ENCODE peak calls at places on chromosomes 1 and 21, in nine cellular contexts. One of them, this sample, is unnamed.

GRCh38 chr1:181033799-181034391 is at the start of gene MR1:
- DNase-seq in lower lobe of right lung: no peak
- DNase-seq in GM23338: peak
- DNase-seq in IMR-90: peak
- DNase-seq in fibroblast of the aortic adventitia: peak
- DNase-seq in nephron progenitor cell: no peak
- DNase-seq in mammary epithelial cell: peak
- DNase-seq in GM20000: peak
- DNase-seq in fibroblast of lung: peak
- DNase-seq in this sample: no peak

GRCh38 chr1:207644479-207644851 is 468 bp upstream of the CR1L start:
- DNase-seq in lower lobe of right lung: no peak
- DNase-seq in GM23338: no peak
- DNase-seq in IMR-90: no peak
- DNase-seq in fibroblast of the aortic adventitia: no peak
- DNase-seq in nephron progenitor cell: no peak
- DNase-seq in mammary epithelial cell: no peak
- DNase-seq in GM20000: no peak
- DNase-seq in fibroblast of lung: no peak
- DNase-seq in this sample: no peak

GRCh38 chr1:57206038-57206437 is 217.8 kb downstream of the DAB1 start:
- DNase-seq in lower lobe of right lung: no peak
- DNase-seq in GM23338: peak
- DNase-seq in IMR-90: no peak
- DNase-seq in fibroblast of the aortic adventitia: peak
- DNase-seq in nephron progenitor cell: no peak
- DNase-seq in mammary epithelial cell: no peak
- DNase-seq in GM20000: no peak
- DNase-seq in fibroblast of lung: peak
- DNase-seq in this sample: no peak

GRCh38 chr1:43525995-43526394 is 4.7 kb upstream of the PTPRF start:
- DNase-seq in lower lobe of right lung: no peak
- DNase-seq in GM23338: no peak
- DNase-seq in IMR-90: peak
- DNase-seq in fibroblast of the aortic adventitia: peak
- DNase-seq in nephron progenitor cell: no peak
- DNase-seq in mammary epithelial cell: peak
- DNase-seq in GM20000: no peak
- DNase-seq in fibroblast of lung: peak
- DNase-seq in this sample: no peak

GRCh38 chr21:37737497-37737896 is 178.8 kb downstream of the KCNJ6 start:
- DNase-seq in lower lobe of right lung: no peak
- DNase-seq in GM23338: no peak
- DNase-seq in IMR-90: no peak
- DNase-seq in fibroblast of the aortic adventitia: no peak
- DNase-seq in nephron progenitor cell: no peak
- DNase-seq in mammary epithelial cell: no peak
- DNase-seq in GM20000: no peak
- DNase-seq in fibroblast of lung: no peak
- DNase-seq in this sample: no peak

GRCh38 chr1:59788825-59789224 is 25.9 kb upstream of the HOOK1 start:
- DNase-seq in lower lobe of right lung: no peak
- DNase-seq in GM23338: no peak
- DNase-seq in IMR-90: no peak
- DNase-seq in fibroblast of the aortic adventitia: no peak
- DNase-seq in nephron progenitor cell: no peak
- DNase-seq in mammary epithelial cell: peak
- DNase-seq in GM20000: no peak
- DNase-seq in fibroblast of lung: no peak
- DNase-seq in this sample: no peak

GRCh38 chr1:211155040-211155439 is 21.1 kb upstream of the KCNH1 start:
- DNase-seq in lower lobe of right lung: no peak
- DNase-seq in GM23338: no peak
- DNase-seq in IMR-90: no peak
- DNase-seq in fibroblast of the aortic adventitia: no peak
- DNase-seq in nephron progenitor cell: no peak
- DNase-seq in mammary epithelial cell: no peak
- DNase-seq in GM20000: no peak
- DNase-seq in fibroblast of lung: no peak
- DNase-seq in this sample: no peak

GRCh38 chr1:14516974-14517812 is 81.3 kb upstream of the KAZN start:
- DNase-seq in lower lobe of right lung: no peak
- DNase-seq in GM23338: no peak
- DNase-seq in IMR-90: peak
- DNase-seq in fibroblast of the aortic adventitia: peak
- DNase-seq in nephron progenitor cell: no peak
- DNase-seq in mammary epithelial cell: peak
- DNase-seq in GM20000: peak
- DNase-seq in fibroblast of lung: peak
- DNase-seq in this sample: no peak

GRCh38 chr1:181324797-181325616 is 158.3 kb upstream of the CACNA1E start:
- DNase-seq in lower lobe of right lung: no peak
- DNase-seq in GM23338: no peak
- DNase-seq in IMR-90: no peak
- DNase-seq in fibroblast of the aortic adventitia: no peak
- DNase-seq in nephron progenitor cell: no peak
- DNase-seq in mammary epithelial cell: peak
- DNase-seq in GM20000: no peak
- DNase-seq in fibroblast of lung: no peak
- DNase-seq in this sample: no peak

GRCh38 chr21:27213328-27213727 is 246.4 kb upstream of the ADAMTS5 start:
- DNase-seq in lower lobe of right lung: no peak
- DNase-seq in GM23338: peak
- DNase-seq in IMR-90: peak
- DNase-seq in fibroblast of the aortic adventitia: peak
- DNase-seq in nephron progenitor cell: no peak
- DNase-seq in mammary epithelial cell: no peak
- DNase-seq in GM20000: no peak
- DNase-seq in fibroblast of lung: no peak
- DNase-seq in this sample: no peak
- TF ChIP-seq CTCF in lower lobe of right lung: no peak
- TF ChIP-seq CTCF in GM23338: peak
- TF ChIP-seq CTCF in IMR-90: peak
- TF ChIP-seq CTCF in fibroblast of the aortic adventitia: peak
- TF ChIP-seq CTCF in nephron progenitor cell: no peak
- TF ChIP-seq CTCF in mammary epithelial cell: peak
- TF ChIP-seq CTCF in GM20000: no peak
- TF ChIP-seq CTCF in fibroblast of lung: peak
- TF ChIP-seq CTCF in this sample: peak

GRCh38 chr1:36217667-36218066 is 6.6 kb upstream of the THRAP3 start:
- DNase-seq in lower lobe of right lung: no peak
- DNase-seq in GM23338: no peak
- DNase-seq in IMR-90: peak
- DNase-seq in fibroblast of the aortic adventitia: peak
- DNase-seq in nephron progenitor cell: no peak
- DNase-seq in mammary epithelial cell: peak
- DNase-seq in GM20000: no peak
- DNase-seq in fibroblast of lung: peak
- DNase-seq in this sample: no peak
- TF ChIP-seq CTCF in lower lobe of right lung: no peak
- TF ChIP-seq CTCF in GM23338: peak
- TF ChIP-seq CTCF in IMR-90: peak
- TF ChIP-seq CTCF in fibroblast of the aortic adventitia: peak
- TF ChIP-seq CTCF in nephron progenitor cell: no peak
- TF ChIP-seq CTCF in mammary epithelial cell: peak
- TF ChIP-seq CTCF in GM20000: no peak
- TF ChIP-seq CTCF in fibroblast of lung: peak
- TF ChIP-seq CTCF in this sample: no peak

GRCh38 chr1:54054438-54054749 is 986 bp downstream of the TCEANC2 start:
- DNase-seq in lower lobe of right lung: no peak
- DNase-seq in GM23338: peak
- DNase-seq in IMR-90: no peak
- DNase-seq in fibroblast of the aortic adventitia: no peak
- DNase-seq in nephron progenitor cell: no peak
- DNase-seq in mammary epithelial cell: no peak
- DNase-seq in GM20000: peak
- DNase-seq in fibroblast of lung: no peak
- DNase-seq in this sample: no peak
- TF ChIP-seq CTCF in lower lobe of right lung: no peak
- TF ChIP-seq CTCF in GM23338: no peak
- TF ChIP-seq CTCF in IMR-90: no peak
- TF ChIP-seq CTCF in fibroblast of the aortic adventitia: no peak
- TF ChIP-seq CTCF in nephron progenitor cell: no peak
- TF ChIP-seq CTCF in mammary epithelial cell: peak
- TF ChIP-seq CTCF in GM20000: no peak
- TF ChIP-seq CTCF in fibroblast of lung: no peak
- TF ChIP-seq CTCF in this sample: no peak

DNA sequence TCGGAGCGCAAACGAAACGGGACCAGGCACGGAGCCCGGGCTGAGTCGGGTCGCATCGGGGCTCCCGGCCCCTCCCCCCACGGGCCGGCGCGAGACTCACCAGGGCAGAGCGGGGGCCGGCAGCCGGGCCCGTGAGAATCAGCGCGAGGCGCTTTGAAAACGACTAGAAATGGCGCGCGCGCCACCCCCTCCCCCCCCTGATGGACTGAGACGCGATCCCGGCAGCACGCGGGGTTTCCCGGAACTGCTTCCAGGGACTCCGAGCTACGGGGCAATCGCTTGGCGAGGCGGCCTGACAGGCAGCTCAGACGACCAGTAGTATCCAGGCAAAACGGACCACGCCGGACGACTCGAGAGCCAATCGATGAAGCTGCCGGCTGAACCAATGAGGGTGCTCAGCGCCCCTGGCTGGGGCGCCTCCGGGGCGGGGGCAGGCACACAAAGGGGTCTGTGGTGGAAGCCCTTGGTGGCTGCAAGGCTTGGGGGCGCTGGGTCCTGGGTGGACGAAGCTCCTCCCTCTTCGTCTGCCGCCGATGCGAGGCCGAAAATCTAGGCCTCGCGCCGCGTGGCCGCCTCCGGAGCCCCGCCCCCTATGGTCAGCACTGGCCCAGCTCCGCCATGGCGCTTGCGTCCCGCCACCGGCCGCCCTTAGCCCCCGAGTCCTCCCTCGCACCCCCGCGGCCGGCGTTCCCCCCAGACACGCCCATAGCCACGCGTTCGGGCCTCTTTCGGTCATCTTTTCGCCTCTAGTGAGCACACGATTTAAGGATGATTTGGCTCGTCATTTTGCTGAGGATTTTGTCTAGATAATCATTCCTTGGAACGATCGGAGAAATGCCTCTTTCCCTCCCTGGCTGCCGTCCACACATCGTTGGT is at the start of gene HNRNPR:
- DNase-seq in lower lobe of right lung: peak
- DNase-seq in GM23338: peak
- DNase-seq in IMR-90: peak
- DNase-seq in fibroblast of the aortic adventitia: peak
- DNase-seq in nephron progenitor cell: peak
- DNase-seq in mammary epithelial cell: peak
- DNase-seq in GM20000: peak
- DNase-seq in fibroblast of lung: peak
- DNase-seq in this sample: peak
- TF ChIP-seq CTCF in lower lobe of right lung: no peak
- TF ChIP-seq CTCF in GM23338: no peak
- TF ChIP-seq CTCF in IMR-90: no peak
- TF ChIP-seq CTCF in fibroblast of the aortic adventitia: no peak
- TF ChIP-seq CTCF in nephron progenitor cell: no peak
- TF ChIP-seq CTCF in mammary epithelial cell: peak
- TF ChIP-seq CTCF in GM20000: no peak
- TF ChIP-seq CTCF in fibroblast of lung: no peak
- TF ChIP-seq CTCF in this sample: peak

DNA sequence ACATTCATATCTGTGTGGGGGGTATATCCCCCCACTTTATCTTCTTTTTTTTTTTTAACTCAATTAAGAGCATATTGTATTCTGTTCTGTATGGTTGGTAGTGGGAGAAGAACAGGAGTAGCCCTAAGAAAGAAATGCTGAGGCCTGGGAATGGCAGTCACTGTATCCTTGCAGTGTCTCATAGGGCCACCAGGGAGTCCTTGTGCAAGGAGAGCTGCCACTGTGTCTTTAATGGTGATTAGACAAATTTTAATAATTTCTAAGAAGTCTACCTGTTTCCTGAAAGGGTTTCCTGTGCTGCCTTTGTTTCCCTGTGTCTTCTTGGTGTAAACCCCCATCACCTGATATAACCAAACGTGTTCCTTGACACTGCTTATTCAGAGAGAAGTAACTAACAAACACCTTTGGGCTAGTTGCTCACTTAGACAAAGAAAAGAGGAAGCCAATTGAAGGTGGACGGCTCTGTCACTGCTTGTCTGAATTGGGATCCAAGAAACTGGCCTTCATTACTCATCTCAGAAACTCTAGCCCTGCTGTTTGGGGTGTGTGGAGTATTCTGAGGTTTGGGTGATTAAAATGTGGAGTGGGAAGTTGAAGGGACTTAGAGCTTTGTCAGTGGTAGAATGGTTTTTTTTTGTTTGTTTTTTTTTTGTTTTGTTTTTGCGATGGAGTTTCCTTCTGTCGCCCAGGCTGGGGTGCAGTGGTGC is 15.2 kb downstream of the GIPC2 start:
- DNase-seq in lower lobe of right lung: no peak
- DNase-seq in GM23338: peak
- DNase-seq in IMR-90: no peak
- DNase-seq in fibroblast of the aortic adventitia: no peak
- DNase-seq in nephron progenitor cell: no peak
- DNase-seq in mammary epithelial cell: peak
- DNase-seq in GM20000: peak
- DNase-seq in fibroblast of lung: peak
- DNase-seq in this sample: no peak
- TF ChIP-seq CTCF in lower lobe of right lung: no peak
- TF ChIP-seq CTCF in GM23338: no peak
- TF ChIP-seq CTCF in IMR-90: peak
- TF ChIP-seq CTCF in fibroblast of the aortic adventitia: no peak
- TF ChIP-seq CTCF in nephron progenitor cell: no peak
- TF ChIP-seq CTCF in mammary epithelial cell: peak
- TF ChIP-seq CTCF in GM20000: no peak
- TF ChIP-seq CTCF in fibroblast of lung: no peak
- TF ChIP-seq CTCF in this sample: peak

GRCh38 chr21:15729674-15730483 is at the start of gene USP25:
- DNase-seq in lower lobe of right lung: peak
- DNase-seq in GM23338: peak
- DNase-seq in IMR-90: peak
- DNase-seq in fibroblast of the aortic adventitia: peak
- DNase-seq in nephron progenitor cell: peak
- DNase-seq in mammary epithelial cell: peak
- DNase-seq in GM20000: peak
- DNase-seq in fibroblast of lung: peak
- DNase-seq in this sample: peak
- TF ChIP-seq CTCF in lower lobe of right lung: peak
- TF ChIP-seq CTCF in GM23338: peak
- TF ChIP-seq CTCF in IMR-90: peak
- TF ChIP-seq CTCF in fibroblast of the aortic adventitia: peak
- TF ChIP-seq CTCF in nephron progenitor cell: no peak
- TF ChIP-seq CTCF in mammary epithelial cell: peak
- TF ChIP-seq CTCF in GM20000: peak
- TF ChIP-seq CTCF in fibroblast of lung: no peak
- TF ChIP-seq CTCF in this sample: peak